ENCODE peak calls at places on chromosomes 4 and X, in eight cellular contexts. One of them, this sample, is unnamed.

GRCh38 chrX:149909324-149910177 is 19.8 kb upstream of the HSFX4 start:
- DNase-seq in Karpas-422: no peak
- DNase-seq in left lung: no peak
- DNase-seq in HT1080: no peak
- DNase-seq in stimulated activated naive CD4-positive, alpha-beta T cell: peak
- DNase-seq in CD4-positive, alpha-beta T cell: no peak
- DNase-seq in RPMI8226: no peak
- DNase-seq in T1000: no peak
- DNase-seq in this sample: no peak

GRCh38 chr4:64334964-64335363 is 74.3 kb downstream of the TECRL start:
- DNase-seq in HT1080: no peak
- DNase-seq in left lung: no peak
- DNase-seq in Karpas-422: no peak
- DNase-seq in RPMI8226: no peak
- DNase-seq in T1000: no peak
- DNase-seq in stimulated activated naive CD4-positive, alpha-beta T cell: no peak
- DNase-seq in CD4-positive, alpha-beta T cell: no peak
- DNase-seq in this sample: no peak

GRCh38 chr4:109966891-109967481 is 54.3 kb downstream of the EGF start:
- DNase-seq in T1000: no peak
- DNase-seq in HT1080: no peak
- DNase-seq in left lung: no peak
- DNase-seq in RPMI8226: no peak
- DNase-seq in Karpas-422: no peak
- DNase-seq in stimulated activated naive CD4-positive, alpha-beta T cell: no peak
- DNase-seq in CD4-positive, alpha-beta T cell: no peak
- DNase-seq in this sample: no peak

GRCh38 chr4:5383191-5383980 is 325.0 kb downstream of the EVC2 start:
- DNase-seq in RPMI8226: no peak
- DNase-seq in left lung: no peak
- DNase-seq in T1000: no peak
- DNase-seq in HT1080: no peak
- DNase-seq in Karpas-422: no peak
- DNase-seq in CD4-positive, alpha-beta T cell: no peak
- DNase-seq in stimulated activated naive CD4-positive, alpha-beta T cell: no peak
- DNase-seq in this sample: no peak

GRCh38 chr4:186839122-186840037 is 115.7 kb upstream of the FAT1 start:
- DNase-seq in Karpas-422: peak
- DNase-seq in left lung: peak
- DNase-seq in T1000: no peak
- DNase-seq in HT1080: peak
- DNase-seq in stimulated activated naive CD4-positive, alpha-beta T cell: no peak
- DNase-seq in RPMI8226: no peak
- DNase-seq in CD4-positive, alpha-beta T cell: no peak
- DNase-seq in this sample: no peak

GRCh38 chrX:28649541-28649940 is 62.3 kb downstream of the IL1RAPL1 start:
- DNase-seq in stimulated activated naive CD4-positive, alpha-beta T cell: no peak
- DNase-seq in left lung: no peak
- DNase-seq in T1000: no peak
- DNase-seq in RPMI8226: no peak
- DNase-seq in CD4-positive, alpha-beta T cell: no peak
- DNase-seq in HT1080: peak
- DNase-seq in Karpas-422: no peak
- DNase-seq in this sample: no peak

GRCh38 chrX:6149231-6149870 is 79.3 kb downstream of the NLGN4X start:
- DNase-seq in stimulated activated naive CD4-positive, alpha-beta T cell: no peak
- DNase-seq in HT1080: no peak
- DNase-seq in T1000: no peak
- DNase-seq in Karpas-422: no peak
- DNase-seq in CD4-positive, alpha-beta T cell: no peak
- DNase-seq in RPMI8226: no peak
- DNase-seq in left lung: no peak
- DNase-seq in this sample: no peak

GRCh38 chr4:110196871-110197420 is 1.5 kb downstream of the ELOVL6 start:
- DNase-seq in Karpas-422: peak
- DNase-seq in T1000: no peak
- DNase-seq in left lung: peak
- DNase-seq in RPMI8226: peak
- DNase-seq in stimulated activated naive CD4-positive, alpha-beta T cell: peak
- DNase-seq in CD4-positive, alpha-beta T cell: peak
- DNase-seq in HT1080: peak
- DNase-seq in this sample: peak

GRCh38 chr4:98341309-98341708 is 80.1 kb downstream of the RAP1GDS1 start:
- DNase-seq in left lung: no peak
- DNase-seq in stimulated activated naive CD4-positive, alpha-beta T cell: no peak
- DNase-seq in HT1080: no peak
- DNase-seq in RPMI8226: no peak
- DNase-seq in CD4-positive, alpha-beta T cell: no peak
- DNase-seq in Karpas-422: no peak
- DNase-seq in T1000: no peak
- DNase-seq in this sample: peak

GRCh38 chr4:85233516-85233915 is 241.4 kb upstream of the ARHGAP24 start:
- DNase-seq in HT1080: no peak
- DNase-seq in CD4-positive, alpha-beta T cell: no peak
- DNase-seq in T1000: no peak
- DNase-seq in Karpas-422: no peak
- DNase-seq in left lung: no peak
- DNase-seq in stimulated activated naive CD4-positive, alpha-beta T cell: no peak
- DNase-seq in RPMI8226: no peak
- DNase-seq in this sample: no peak

GRCh38 chr4:88630756-88631155 is 38.5 kb downstream of the HERC3 start:
- DNase-seq in RPMI8226: no peak
- DNase-seq in HT1080: peak
- DNase-seq in Karpas-422: no peak
- DNase-seq in left lung: no peak
- DNase-seq in stimulated activated naive CD4-positive, alpha-beta T cell: no peak
- DNase-seq in CD4-positive, alpha-beta T cell: no peak
- DNase-seq in T1000: no peak
- DNase-seq in this sample: no peak

GRCh38 chrX:45781901-45782553 is 581.4 kb upstream of the DIPK2B start:
- DNase-seq in Karpas-422: no peak
- DNase-seq in stimulated activated naive CD4-positive, alpha-beta T cell: peak
- DNase-seq in T1000: no peak
- DNase-seq in left lung: no peak
- DNase-seq in CD4-positive, alpha-beta T cell: no peak
- DNase-seq in HT1080: peak
- DNase-seq in RPMI8226: no peak
- DNase-seq in this sample: no peak

GRCh38 chr4:78610546-78611214 is 59.1 kb downstream of the ANXA3 start:
- DNase-seq in T1000: no peak
- DNase-seq in Karpas-422: peak
- DNase-seq in CD4-positive, alpha-beta T cell: no peak
- DNase-seq in RPMI8226: peak
- DNase-seq in left lung: no peak
- DNase-seq in stimulated activated naive CD4-positive, alpha-beta T cell: peak
- DNase-seq in HT1080: peak
- DNase-seq in this sample: peak

GRCh38 chr4:123777297-123777859 is 380.8 kb downstream of the SPRY1 start:
- DNase-seq in CD4-positive, alpha-beta T cell: no peak
- DNase-seq in Karpas-422: no peak
- DNase-seq in T1000: no peak
- DNase-seq in RPMI8226: no peak
- DNase-seq in left lung: no peak
- DNase-seq in stimulated activated naive CD4-positive, alpha-beta T cell: no peak
- DNase-seq in HT1080: no peak
- DNase-seq in this sample: no peak

GRCh38 chr4:151950993-151951726 is 190.4 kb upstream of the GATB start:
- DNase-seq in HT1080: no peak
- DNase-seq in CD4-positive, alpha-beta T cell: no peak
- DNase-seq in stimulated activated naive CD4-positive, alpha-beta T cell: no peak
- DNase-seq in left lung: no peak
- DNase-seq in T1000: no peak
- DNase-seq in RPMI8226: no peak
- DNase-seq in Karpas-422: no peak
- DNase-seq in this sample: no peak

GRCh38 chr4:73662709-73663546 is 42.7 kb upstream of the RASSF6 start:
- DNase-seq in T1000: no peak
- DNase-seq in Karpas-422: peak
- DNase-seq in stimulated activated naive CD4-positive, alpha-beta T cell: no peak
- DNase-seq in HT1080: peak
- DNase-seq in left lung: no peak
- DNase-seq in CD4-positive, alpha-beta T cell: no peak
- DNase-seq in RPMI8226: peak
- DNase-seq in this sample: peak

GRCh38 chrX:49037883-49038475 is 5.2 kb downstream of the TFE3 start:
- DNase-seq in T1000: peak
- DNase-seq in HT1080: peak
- DNase-seq in Karpas-422: no peak
- DNase-seq in stimulated activated naive CD4-positive, alpha-beta T cell: no peak
- DNase-seq in left lung: no peak
- DNase-seq in RPMI8226: no peak
- DNase-seq in CD4-positive, alpha-beta T cell: no peak
- DNase-seq in this sample: no peak

GRCh38 chr4:7964890-7965662 is 25.4 kb upstream of the AFAP1 start:
- DNase-seq in left lung: peak
- DNase-seq in CD4-positive, alpha-beta T cell: peak
- DNase-seq in RPMI8226: no peak
- DNase-seq in Karpas-422: no peak
- DNase-seq in HT1080: no peak
- DNase-seq in stimulated activated naive CD4-positive, alpha-beta T cell: no peak
- DNase-seq in T1000: no peak
- DNase-seq in this sample: no peak

GRCh38 chr4:8285143-8285975 is 15.8 kb downstream of the HTRA3 start:
- DNase-seq in RPMI8226: no peak
- DNase-seq in Karpas-422: no peak
- DNase-seq in T1000: no peak
- DNase-seq in HT1080: no peak
- DNase-seq in CD4-positive, alpha-beta T cell: no peak
- DNase-seq in stimulated activated naive CD4-positive, alpha-beta T cell: no peak
- DNase-seq in left lung: no peak
- DNase-seq in this sample: peak

GRCh38 chr4:101205878-101206277 is 141.4 kb downstream of the PPP3CA start:
- DNase-seq in stimulated activated naive CD4-positive, alpha-beta T cell: no peak
- DNase-seq in left lung: no peak
- DNase-seq in T1000: no peak
- DNase-seq in CD4-positive, alpha-beta T cell: peak
- DNase-seq in Karpas-422: no peak
- DNase-seq in HT1080: peak
- DNase-seq in RPMI8226: no peak
- DNase-seq in this sample: no peak

GRCh38 chr4:68372588-68372987 is 22.7 kb upstream of the YTHDC1 start:
- DNase-seq in stimulated activated naive CD4-positive, alpha-beta T cell: no peak
- DNase-seq in RPMI8226: no peak
- DNase-seq in left lung: no peak
- DNase-seq in HT1080: no peak
- DNase-seq in CD4-positive, alpha-beta T cell: no peak
- DNase-seq in T1000: no peak
- DNase-seq in Karpas-422: no peak
- DNase-seq in this sample: no peak

GRCh38 chr4:124276461-124276860 is 436.1 kb downstream of the ANKRD50 start:
- DNase-seq in Karpas-422: no peak
- DNase-seq in T1000: no peak
- DNase-seq in RPMI8226: no peak
- DNase-seq in CD4-positive, alpha-beta T cell: no peak
- DNase-seq in left lung: no peak
- DNase-seq in stimulated activated naive CD4-positive, alpha-beta T cell: no peak
- DNase-seq in HT1080: no peak
- DNase-seq in this sample: no peak

GRCh38 chr4:10091531-10092181 is 24.9 kb downstream of the WDR1 start:
- DNase-seq in Karpas-422: no peak
- DNase-seq in CD4-positive, alpha-beta T cell: no peak
- DNase-seq in left lung: no peak
- DNase-seq in HT1080: no peak
- DNase-seq in stimulated activated naive CD4-positive, alpha-beta T cell: no peak
- DNase-seq in RPMI8226: no peak
- DNase-seq in T1000: no peak
- DNase-seq in this sample: no peak

GRCh38 chr4:84870398-84871163 is 95.9 kb downstream of the WDFY3 start:
- DNase-seq in stimulated activated naive CD4-positive, alpha-beta T cell: no peak
- DNase-seq in RPMI8226: no peak
- DNase-seq in T1000: no peak
- DNase-seq in CD4-positive, alpha-beta T cell: no peak
- DNase-seq in Karpas-422: no peak
- DNase-seq in left lung: no peak
- DNase-seq in HT1080: peak
- DNase-seq in this sample: no peak

GRCh38 chr4:125719987-125720386 is 405.2 kb downstream of the FAT4 start:
- DNase-seq in Karpas-422: no peak
- DNase-seq in left lung: no peak
- DNase-seq in HT1080: no peak
- DNase-seq in stimulated activated naive CD4-positive, alpha-beta T cell: no peak
- DNase-seq in RPMI8226: no peak
- DNase-seq in T1000: no peak
- DNase-seq in CD4-positive, alpha-beta T cell: no peak
- DNase-seq in this sample: no peak

GRCh38 chr4:119027815-119028214 is 107.8 kb upstream of the MYOZ2 start:
- DNase-seq in left lung: no peak
- DNase-seq in Karpas-422: no peak
- DNase-seq in HT1080: no peak
- DNase-seq in RPMI8226: no peak
- DNase-seq in CD4-positive, alpha-beta T cell: no peak
- DNase-seq in stimulated activated naive CD4-positive, alpha-beta T cell: no peak
- DNase-seq in T1000: no peak
- DNase-seq in this sample: no peak

GRCh38 chr4:80989921-80990544 is 40.5 kb upstream of the BMP3 start:
- DNase-seq in RPMI8226: peak
- DNase-seq in Karpas-422: peak
- DNase-seq in T1000: peak
- DNase-seq in CD4-positive, alpha-beta T cell: no peak
- DNase-seq in HT1080: peak
- DNase-seq in left lung: no peak
- DNase-seq in stimulated activated naive CD4-positive, alpha-beta T cell: peak
- DNase-seq in this sample: peak

GRCh38 chr4:2251795-2252529 is 9.9 kb downstream of the MXD4 start:
- DNase-seq in left lung: peak
- DNase-seq in Karpas-422: no peak
- DNase-seq in T1000: no peak
- DNase-seq in RPMI8226: no peak
- DNase-seq in HT1080: no peak
- DNase-seq in stimulated activated naive CD4-positive, alpha-beta T cell: no peak
- DNase-seq in CD4-positive, alpha-beta T cell: no peak
- DNase-seq in this sample: no peak

GRCh38 chr4:153384160-153384559 is 39.7 kb downstream of the MND1 start:
- DNase-seq in left lung: no peak
- DNase-seq in T1000: no peak
- DNase-seq in Karpas-422: no peak
- DNase-seq in CD4-positive, alpha-beta T cell: no peak
- DNase-seq in stimulated activated naive CD4-positive, alpha-beta T cell: no peak
- DNase-seq in RPMI8226: no peak
- DNase-seq in HT1080: no peak
- DNase-seq in this sample: no peak

GRCh38 chr4:77193511-77194236 is 36.7 kb downstream of the CCNG2 start:
- DNase-seq in RPMI8226: peak
- DNase-seq in Karpas-422: peak
- DNase-seq in T1000: no peak
- DNase-seq in stimulated activated naive CD4-positive, alpha-beta T cell: peak
- DNase-seq in CD4-positive, alpha-beta T cell: peak
- DNase-seq in left lung: peak
- DNase-seq in HT1080: no peak
- DNase-seq in this sample: peak

GRCh38 chr4:2044119-2044485 is 15.0 kb upstream of the NAT8L start:
- DNase-seq in HT1080: no peak
- DNase-seq in CD4-positive, alpha-beta T cell: no peak
- DNase-seq in left lung: no peak
- DNase-seq in T1000: no peak
- DNase-seq in RPMI8226: no peak
- DNase-seq in Karpas-422: no peak
- DNase-seq in stimulated activated naive CD4-positive, alpha-beta T cell: no peak
- DNase-seq in this sample: no peak

This sample was measured in NAMALWA.